ENCODE peak calls at places on chromosome 6, in ten cellular contexts. One of them, this sample, is unnamed.

GRCh38 chr6:5950448-5950847 is 56.3 kb downstream of the NRN1 start:
- DNase-seq in progenitor cell of endocrine pancreas: no peak
- DNase-seq in HCEC 1CT: no peak
- DNase-seq in DMS153: no peak
- DNase-seq in cardiac muscle cell: peak
- DNase-seq in NCI-H774: no peak
- DNase-seq in AG04449: no peak
- DNase-seq in Kasumi-1: peak
- DNase-seq in myocyte: no peak
- DNase-seq in AG08395: peak
- DNase-seq in this sample: no peak

GRCh38 chr6:56838016-56838555 is 116.8 kb upstream of the BEND6 start:
- DNase-seq in HCEC 1CT: no peak
- DNase-seq in NCI-H774: no peak
- DNase-seq in DMS153: no peak
- DNase-seq in Kasumi-1: no peak
- DNase-seq in progenitor cell of endocrine pancreas: no peak
- DNase-seq in AG04449: no peak
- DNase-seq in AG08395: no peak
- DNase-seq in cardiac muscle cell: no peak
- DNase-seq in myocyte: no peak
- DNase-seq in this sample: no peak

GRCh38 chr6:30888472-30889137 is 4.3 kb downstream of the DDR1 start:
- DNase-seq in AG04449: no peak
- DNase-seq in Kasumi-1: no peak
- DNase-seq in myocyte: no peak
- DNase-seq in DMS153: no peak
- DNase-seq in HCEC 1CT: peak
- DNase-seq in cardiac muscle cell: peak
- DNase-seq in NCI-H774: no peak
- DNase-seq in progenitor cell of endocrine pancreas: no peak
- DNase-seq in AG08395: peak
- DNase-seq in this sample: no peak

GRCh38 chr6:20706293-20707165 is 172.3 kb downstream of the CDKAL1 start:
- DNase-seq in progenitor cell of endocrine pancreas: no peak
- DNase-seq in myocyte: peak
- DNase-seq in DMS153: peak
- DNase-seq in cardiac muscle cell: no peak
- DNase-seq in NCI-H774: peak
- DNase-seq in Kasumi-1: no peak
- DNase-seq in AG08395: no peak
- DNase-seq in HCEC 1CT: peak
- DNase-seq in AG04449: no peak
- DNase-seq in this sample: no peak

GRCh38 chr6:56241106-56241812 is 6.1 kb downstream of the COL21A1 start:
- DNase-seq in Kasumi-1: no peak
- DNase-seq in DMS153: peak
- DNase-seq in AG08395: no peak
- DNase-seq in myocyte: no peak
- DNase-seq in AG04449: no peak
- DNase-seq in progenitor cell of endocrine pancreas: no peak
- DNase-seq in NCI-H774: no peak
- DNase-seq in cardiac muscle cell: no peak
- DNase-seq in HCEC 1CT: no peak
- DNase-seq in this sample: no peak

GRCh38 chr6:39770476-39770875 is 21.7 kb upstream of the DAAM2 start:
- DNase-seq in myocyte: peak
- DNase-seq in progenitor cell of endocrine pancreas: no peak
- DNase-seq in AG08395: no peak
- DNase-seq in DMS153: no peak
- DNase-seq in NCI-H774: no peak
- DNase-seq in AG04449: no peak
- DNase-seq in Kasumi-1: no peak
- DNase-seq in cardiac muscle cell: no peak
- DNase-seq in HCEC 1CT: no peak
- DNase-seq in this sample: no peak

GRCh38 chr6:13788820-13789219 is 25.5 kb downstream of the MCUR1 start:
- DNase-seq in HCEC 1CT: no peak
- DNase-seq in NCI-H774: no peak
- DNase-seq in AG08395: no peak
- DNase-seq in cardiac muscle cell: no peak
- DNase-seq in AG04449: no peak
- DNase-seq in myocyte: no peak
- DNase-seq in progenitor cell of endocrine pancreas: no peak
- DNase-seq in Kasumi-1: no peak
- DNase-seq in DMS153: no peak
- DNase-seq in this sample: no peak

GRCh38 chr6:26502169-26502568 is 2.1 kb downstream of the BTN1A1 start:
- DNase-seq in AG08395: no peak
- DNase-seq in Kasumi-1: no peak
- DNase-seq in NCI-H774: no peak
- DNase-seq in cardiac muscle cell: no peak
- DNase-seq in AG04449: no peak
- DNase-seq in progenitor cell of endocrine pancreas: no peak
- DNase-seq in HCEC 1CT: no peak
- DNase-seq in DMS153: no peak
- DNase-seq in myocyte: no peak
- DNase-seq in this sample: peak

GRCh38 chr6:68186870-68187269 is 448.2 kb upstream of the ADGRB3 start:
- DNase-seq in NCI-H774: no peak
- DNase-seq in AG04449: no peak
- DNase-seq in myocyte: no peak
- DNase-seq in DMS153: no peak
- DNase-seq in progenitor cell of endocrine pancreas: no peak
- DNase-seq in HCEC 1CT: no peak
- DNase-seq in cardiac muscle cell: no peak
- DNase-seq in AG08395: no peak
- DNase-seq in Kasumi-1: no peak
- DNase-seq in this sample: no peak

GRCh38 chr6:167945937-167946485 is 51.5 kb upstream of the KIF25 start:
- DNase-seq in DMS153: no peak
- DNase-seq in cardiac muscle cell: no peak
- DNase-seq in progenitor cell of endocrine pancreas: no peak
- DNase-seq in AG08395: no peak
- DNase-seq in Kasumi-1: no peak
- DNase-seq in AG04449: no peak
- DNase-seq in HCEC 1CT: no peak
- DNase-seq in myocyte: no peak
- DNase-seq in NCI-H774: no peak
- DNase-seq in this sample: no peak

GRCh38 chr6:138987299-138987642 is 782 bp downstream of the REPS1 start:
- DNase-seq in AG04449: no peak
- DNase-seq in NCI-H774: no peak
- DNase-seq in DMS153: no peak
- DNase-seq in HCEC 1CT: no peak
- DNase-seq in AG08395: no peak
- DNase-seq in myocyte: no peak
- DNase-seq in Kasumi-1: no peak
- DNase-seq in progenitor cell of endocrine pancreas: peak
- DNase-seq in cardiac muscle cell: no peak
- DNase-seq in this sample: no peak

GRCh38 chr6:35024601-35025054 is 116.5 kb downstream of the TCP11 start:
- DNase-seq in AG04449: no peak
- DNase-seq in progenitor cell of endocrine pancreas: no peak
- DNase-seq in myocyte: peak
- DNase-seq in AG08395: peak
- DNase-seq in NCI-H774: peak
- DNase-seq in DMS153: peak
- DNase-seq in cardiac muscle cell: peak
- DNase-seq in Kasumi-1: no peak
- DNase-seq in HCEC 1CT: peak
- DNase-seq in this sample: peak

GRCh38 chr6:44007818-44008660 is 119.2 kb downstream of the MRPL14 start:
- DNase-seq in progenitor cell of endocrine pancreas: no peak
- DNase-seq in AG04449: no peak
- DNase-seq in AG08395: no peak
- DNase-seq in HCEC 1CT: no peak
- DNase-seq in cardiac muscle cell: no peak
- DNase-seq in DMS153: no peak
- DNase-seq in NCI-H774: no peak
- DNase-seq in Kasumi-1: no peak
- DNase-seq in myocyte: no peak
- DNase-seq in this sample: no peak

GRCh38 chr6:85347787-85348186 is 102.1 kb upstream of the NT5E start:
- DNase-seq in HCEC 1CT: no peak
- DNase-seq in progenitor cell of endocrine pancreas: no peak
- DNase-seq in cardiac muscle cell: no peak
- DNase-seq in NCI-H774: no peak
- DNase-seq in DMS153: no peak
- DNase-seq in AG04449: no peak
- DNase-seq in myocyte: no peak
- DNase-seq in AG08395: peak
- DNase-seq in Kasumi-1: no peak
- DNase-seq in this sample: no peak

GRCh38 chr6:152552616-152553209 is 84.4 kb downstream of the SYNE1 start:
- DNase-seq in AG08395: peak
- DNase-seq in AG04449: no peak
- DNase-seq in cardiac muscle cell: peak
- DNase-seq in DMS153: peak
- DNase-seq in HCEC 1CT: peak
- DNase-seq in myocyte: peak
- DNase-seq in progenitor cell of endocrine pancreas: peak
- DNase-seq in NCI-H774: no peak
- DNase-seq in Kasumi-1: peak
- DNase-seq in this sample: peak

GRCh38 chr6:143598466-143599080 is 79.2 kb upstream of the PHACTR2 start:
- DNase-seq in cardiac muscle cell: no peak
- DNase-seq in HCEC 1CT: no peak
- DNase-seq in AG04449: no peak
- DNase-seq in progenitor cell of endocrine pancreas: no peak
- DNase-seq in NCI-H774: no peak
- DNase-seq in AG08395: no peak
- DNase-seq in Kasumi-1: peak
- DNase-seq in myocyte: no peak
- DNase-seq in DMS153: no peak
- DNase-seq in this sample: no peak

GRCh38 chr6:159730277-159730676 is 3.0 kb downstream of the WTAP start:
- DNase-seq in progenitor cell of endocrine pancreas: no peak
- DNase-seq in HCEC 1CT: no peak
- DNase-seq in NCI-H774: no peak
- DNase-seq in DMS153: no peak
- DNase-seq in myocyte: no peak
- DNase-seq in AG08395: no peak
- DNase-seq in AG04449: no peak
- DNase-seq in cardiac muscle cell: no peak
- DNase-seq in Kasumi-1: no peak
- DNase-seq in this sample: no peak

GRCh38 chr6:1597121-1597744 is 12.5 kb upstream of the FOXC1 start:
- DNase-seq in NCI-H774: no peak
- DNase-seq in progenitor cell of endocrine pancreas: no peak
- DNase-seq in myocyte: no peak
- DNase-seq in HCEC 1CT: no peak
- DNase-seq in DMS153: no peak
- DNase-seq in cardiac muscle cell: no peak
- DNase-seq in AG04449: no peak
- DNase-seq in Kasumi-1: no peak
- DNase-seq in AG08395: no peak
- DNase-seq in this sample: no peak

GRCh38 chr6:139060332-139060731 is 31.8 kb downstream of the ABRACL start:
- DNase-seq in Kasumi-1: peak
- DNase-seq in AG04449: peak
- DNase-seq in progenitor cell of endocrine pancreas: no peak
- DNase-seq in NCI-H774: no peak
- DNase-seq in DMS153: no peak
- DNase-seq in myocyte: peak
- DNase-seq in HCEC 1CT: peak
- DNase-seq in AG08395: peak
- DNase-seq in cardiac muscle cell: peak
- DNase-seq in this sample: no peak

GRCh38 chr6:111971181-111971829 is 82.6 kb upstream of the CCN6 start:
- DNase-seq in AG08395: no peak
- DNase-seq in DMS153: no peak
- DNase-seq in HCEC 1CT: no peak
- DNase-seq in AG04449: no peak
- DNase-seq in Kasumi-1: no peak
- DNase-seq in myocyte: no peak
- DNase-seq in cardiac muscle cell: no peak
- DNase-seq in progenitor cell of endocrine pancreas: no peak
- DNase-seq in NCI-H774: no peak
- DNase-seq in this sample: no peak